ENCODE peak calls at places on chromosomes 13 and 19, in seven cellular contexts. T, D, I, B, K, G and J are unnamed samples.

GRCh38 chr13:67238277-67238859 is 8.2 kb upstream of the PCDH9 start:
- DNase-seq in G (peak), T (peak), D (peak), K (peak), B (no peak), I (no peak), J (peak)

GRCh38 chr19:29285878-29286277 is 72.9 kb upstream of the UQCRFS1 start:
- DNase-seq in B (no peak), I (no peak), T (no peak), K (no peak), D (no peak), G (no peak), J (no peak)

GRCh38 chr13:92681239-92681638 is 545.4 kb upstream of the GPC6 start:
- DNase-seq in K (no peak), G (no peak), B (no peak), I (no peak), T (peak), D (no peak), J (no peak)

GRCh38 chr19:38705197-38706019 is 38.9 kb downstream of the CAPN12 start:
- DNase-seq in K (no peak), G (no peak), T (no peak), I (peak), B (no peak), D (no peak), J (no peak)

GRCh38 chr19:55391191-55391670 is 5.5 kb downstream of the RPL28 start:
- DNase-seq in K (no peak), G (no peak), I (no peak), D (peak), B (no peak), T (no peak), J (no peak)

GRCh38 chr13:75312884-75313520 is 169.0 kb downstream of the TBC1D4 start:
- DNase-seq in D (no peak), B (no peak), K (no peak), I (no peak), T (no peak), G (no peak), J (no peak)

GRCh38 chr19:19538077-19538764 is at the start of gene CILP2:
- DNase-seq in T (no peak), B (no peak), G (no peak), K (peak), I (peak), D (no peak), J (no peak)

GRCh38 chr13:75788494-75788991 is 152.4 kb downstream of the LMO7 start:
- DNase-seq in B (no peak), G (peak), I (no peak), D (peak), K (no peak), T (no peak), J (peak)

GRCh38 chr19:37931941-37932655 is 25.1 kb downstream of the SIPA1L3 start:
- DNase-seq in G (peak), D (peak), B (no peak), K (peak), I (peak), T (peak), J (peak)

GRCh38 chr19:46945668-46946067 is 74.0 kb upstream of the NPAS1 start:
- DNase-seq in I (no peak), K (no peak), B (no peak), G (peak), D (peak), T (no peak), J (peak)

GRCh38 chr19:17847538-17848366 is at the start of gene JAK3:
- DNase-seq in G (peak), D (peak), K (peak), B (peak), I (peak), T (peak), J (peak)

GRCh38 chr13:97506511-97506910 is 72.5 kb downstream of the RAP2A start:
- DNase-seq in G (peak), B (no peak), I (no peak), K (peak), D (peak), T (no peak), J (peak)

GRCh38 chr13:58340895-58341294 is 709.4 kb downstream of the PCDH17 start:
- DNase-seq in G (no peak), D (no peak), I (no peak), B (no peak), T (no peak), K (no peak), J (no peak)

GRCh38 chr13:101739382-101740178 is 287.1 kb downstream of the ITGBL1 start:
- DNase-seq in K (no peak), I (no peak), B (no peak), D (no peak), T (no peak), G (no peak), J (no peak)

GRCh38 chr19:43300206-43300605 is 30.9 kb upstream of the PSG9 start:
- DNase-seq in I (no peak), K (no peak), D (no peak), B (no peak), G (no peak), T (peak), J (no peak)

GRCh38 chr13:102344410-102344809 is 57.4 kb downstream of the FGF14 start:
- DNase-seq in G (no peak), I (no peak), K (no peak), B (no peak), D (no peak), T (no peak), J (no peak)

GRCh38 chr19:39308531-39309304 is 11.9 kb downstream of the LRFN1 start:
- DNase-seq in K (peak), I (no peak), B (no peak), T (peak), G (no peak), D (no peak), J (no peak)

GRCh38 chr13:94620286-94620896 is 18.7 kb downstream of the GPR180 start:
- DNase-seq in B (no peak), K (peak), D (peak), I (no peak), T (peak), G (peak), J (peak)
- TF ChIP-seq CTCF in B (peak), K (peak), D (peak), I (peak), T (peak), G (peak), J (peak)

GRCh38 chr19:16112778-16113177 is 1.1 kb downstream of the RAB8A start:
- DNase-seq in G (no peak), I (no peak), K (no peak), D (no peak), B (no peak), T (no peak), J (no peak)
- H3K4me3 ChIP-seq in G (peak), I (peak), K (peak), D (peak), B (peak), T (no peak), J (peak)

GRCh38 chr13:22569830-22570229 is 610.9 kb upstream of the SGCG start:
- DNase-seq in B (no peak), T (no peak), I (no peak), D (no peak), G (no peak), K (no peak), J (no peak)
- TF ChIP-seq CTCF in B (no peak), T (no peak), I (peak), D (no peak), G (no peak), K (peak), J (no peak)

DNA sequence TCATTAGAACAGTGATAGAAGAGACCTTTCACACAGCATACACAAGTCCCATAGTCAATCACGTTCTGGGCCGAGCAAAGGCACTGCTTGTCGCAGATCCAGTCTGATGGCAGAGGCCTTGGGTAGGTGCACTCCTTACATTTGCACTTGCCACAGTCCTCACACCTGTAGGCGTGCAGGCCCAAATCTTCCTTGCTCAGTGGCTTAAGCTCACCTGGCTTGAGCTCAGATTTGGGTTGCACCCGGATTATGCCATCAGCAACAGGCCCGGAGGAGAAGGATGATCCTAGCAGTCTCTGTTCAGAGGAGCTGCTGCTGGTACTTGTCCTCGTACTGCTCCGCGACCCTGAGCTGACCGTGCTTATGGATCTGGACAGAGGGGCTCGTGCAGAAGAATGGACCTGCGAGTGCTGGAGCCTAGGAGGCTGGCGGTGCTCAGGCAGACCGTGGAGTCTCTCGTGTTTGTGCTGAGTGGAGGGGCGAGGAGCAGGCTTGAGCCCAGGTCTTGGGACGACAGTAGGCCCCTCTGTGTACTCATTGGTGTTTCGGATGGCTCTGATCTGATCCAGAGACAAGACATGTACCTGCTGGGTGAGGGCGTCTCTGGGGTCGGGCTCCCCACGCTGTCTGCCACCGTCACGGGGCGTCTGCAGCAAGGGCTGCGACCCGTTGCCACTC is 3.8 kb downstream of the SPRY2 start:
- DNase-seq in K (peak), G (peak), I (no peak), B (no peak), T (peak), D (peak), J (no peak)
- H3K4me3 ChIP-seq in K (peak), G (peak), I (peak), B (no peak), T (peak), D (peak), J (peak)

DNA sequence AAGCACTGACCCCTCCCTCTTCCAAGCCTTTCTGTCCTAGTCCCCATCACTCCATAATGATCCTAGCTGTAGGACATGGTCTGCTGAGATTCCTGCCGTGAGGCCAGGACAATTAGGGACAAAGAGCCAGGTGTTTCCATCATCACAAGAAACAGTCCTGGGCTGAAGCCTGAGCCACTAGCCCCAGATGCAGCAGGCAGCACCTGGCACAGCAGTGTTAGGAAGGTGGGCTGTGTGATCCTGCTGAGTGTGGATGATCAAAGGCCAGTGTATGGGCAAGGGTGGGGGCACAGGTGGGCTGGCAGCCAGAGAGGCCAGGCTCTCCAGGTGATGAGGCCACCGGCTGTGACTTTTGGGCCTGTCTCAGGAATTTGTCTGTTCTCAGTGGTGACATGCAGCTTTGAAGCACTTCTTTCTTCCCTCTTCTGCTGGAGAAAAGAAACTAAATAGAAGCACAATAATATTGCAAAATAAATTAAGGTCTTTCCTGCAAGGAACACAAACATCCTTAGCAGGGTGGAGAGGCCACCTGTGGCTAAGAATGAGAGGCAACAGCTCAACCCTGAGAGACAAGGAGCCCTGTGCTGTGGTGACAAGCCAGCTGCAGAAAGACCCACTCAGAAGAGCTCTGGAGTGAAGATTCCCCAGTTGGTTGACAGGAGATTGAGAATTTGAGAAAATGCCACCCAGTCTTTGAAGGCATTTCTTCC is 127.6 kb downstream of the KATNAL1 start:
- DNase-seq in D (no peak), B (no peak), K (no peak), G (no peak), I (no peak), T (no peak), J (no peak)
- TF ChIP-seq CTCF in D (no peak), B (no peak), K (no peak), G (no peak), I (no peak), T (no peak), J (no peak)

DNA sequence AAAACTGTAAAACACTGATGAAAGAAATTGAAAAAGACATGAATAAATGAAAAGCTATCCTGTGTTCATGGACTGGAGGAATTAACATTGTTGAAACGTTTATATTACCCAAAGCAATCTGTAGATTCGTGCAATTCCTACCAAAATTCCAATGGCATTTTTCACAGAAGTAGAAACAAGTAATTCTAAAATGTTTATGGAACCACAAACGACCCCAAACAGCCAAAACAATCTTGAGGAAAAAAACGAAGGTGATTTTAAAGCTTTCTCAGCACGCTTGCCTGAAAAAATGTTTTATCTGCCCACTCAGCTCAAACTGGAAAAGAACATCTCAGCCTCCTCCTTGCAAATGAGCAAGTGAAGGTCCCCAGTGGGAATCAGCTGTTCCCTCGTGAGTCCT is 255.9 kb upstream of the IRS2 start:
- DNase-seq in D (no peak), G (no peak), I (no peak), K (no peak), B (no peak), T (no peak), J (peak)
- H3K4me3 ChIP-seq in D (no peak), G (no peak), I (no peak), K (no peak), B (no peak), T (no peak), J (no peak)